ENCODE peak calls at places on chromosome 1, in six cellular contexts. K, Q, C, V, X and O are unnamed samples. For H3K4me1, the result is how much of the 10 kb centered on the place peaks cover.

GRCh38 chr1:200676829-200677228 is 7.1 kb upstream of the DDX59 start:
- DNase-seq in K (no peak), Q (no peak), C (no peak), V (no peak), X (no peak), O (no peak)

GRCh38 chr1:31423418-31423947 is 10.5 kb downstream of the SERINC2 start:
- DNase-seq in K (no peak), Q (no peak), C (no peak), V (no peak), X (peak), O (no peak)

GRCh38 chr1:23341829-23342697 is 2.0 kb downstream of the HNRNPR start:
- DNase-seq in K (no peak), Q (peak), C (no peak), V (no peak), X (no peak), O (no peak)

GRCh38 chr1:12618661-12619395 is 818 bp upstream of the DHRS3 start:
- DNase-seq in K (peak), Q (peak), C (peak), V (peak), X (no peak), O (peak)

GRCh38 chr1:195019385-195019784 is 1588.9 kb downstream of the KCNT2 start:
- DNase-seq in K (no peak), Q (no peak), C (no peak), V (peak), X (no peak), O (no peak)

GRCh38 chr1:39508857-39509305 is 17.4 kb downstream of the BMP8A start:
- DNase-seq in K (no peak), Q (peak), C (no peak), V (no peak), X (no peak), O (no peak)

GRCh38 chr1:31811605-31812004 is 4.2 kb downstream of the SPOCD1 start:
- DNase-seq in K (peak), Q (peak), C (no peak), V (no peak), X (no peak), O (peak)

GRCh38 chr1:179706339-179706941 is 36.7 kb upstream of the FAM163A start:
- DNase-seq in K (peak), Q (peak), C (peak), V (peak), X (no peak), O (peak)

GRCh38 chr1:216665381-216665780 is 57.8 kb downstream of the ESRRG start:
- DNase-seq in K (no peak), Q (no peak), C (no peak), V (no peak), X (no peak), O (no peak)

GRCh38 chr1:105005594-105006195 is 1256.0 kb downstream of the AMY1C start:
- DNase-seq in K (no peak), Q (no peak), C (no peak), V (no peak), X (no peak), O (no peak)

GRCh38 chr1:19802269-19802668 is 2.6 kb upstream of the TMCO4 start:
- DNase-seq in K (no peak), Q (no peak), C (no peak), V (no peak), X (no peak), O (no peak)

GRCh38 chr1:2212542-2213491 is 15.3 kb upstream of the SKI start:
- DNase-seq in K (peak), Q (peak), C (peak), V (peak), X (no peak), O (peak)
- H3K4me1 ChIP-seq in K (half or more), Q (half or more), C (under half), V (under half), X (under half), O (under half)

GRCh38 chr1:190663962-190664361 is 186.3 kb upstream of the BRINP3 start:
- DNase-seq in K (no peak), Q (no peak), C (no peak), V (no peak), X (no peak), O (no peak)
- TF ChIP-seq ZNF274 in K (no peak), Q (no peak), C (no peak), V (no peak), X (no peak), O (no peak)

DNA sequence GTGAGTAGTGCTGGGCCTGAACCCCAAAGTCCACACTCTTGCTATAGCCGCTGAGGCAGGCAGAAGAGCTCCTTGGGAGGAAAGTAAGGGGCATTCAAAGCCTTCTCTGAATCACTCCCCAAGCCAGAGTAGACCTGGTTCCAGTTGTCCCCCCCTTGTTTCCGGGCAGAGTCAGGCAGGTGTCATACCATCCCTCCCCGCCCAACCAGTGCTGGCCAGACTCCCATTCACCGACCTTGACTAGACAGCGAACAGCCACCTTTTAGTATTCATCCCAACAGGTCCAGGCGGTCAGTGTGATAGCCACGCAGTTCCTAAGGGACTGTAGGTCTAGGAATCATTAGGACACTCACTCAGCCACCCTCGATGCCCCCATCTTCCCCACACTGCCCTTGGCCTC is 11.8 kb downstream of the CHRNB2 start:
- DNase-seq in K (no peak), Q (no peak), C (no peak), V (no peak), X (no peak), O (no peak)
- H3K4me1 ChIP-seq in K (under half), Q (under half), C (under half), V (under half), X (under half), O (under half)

DNA sequence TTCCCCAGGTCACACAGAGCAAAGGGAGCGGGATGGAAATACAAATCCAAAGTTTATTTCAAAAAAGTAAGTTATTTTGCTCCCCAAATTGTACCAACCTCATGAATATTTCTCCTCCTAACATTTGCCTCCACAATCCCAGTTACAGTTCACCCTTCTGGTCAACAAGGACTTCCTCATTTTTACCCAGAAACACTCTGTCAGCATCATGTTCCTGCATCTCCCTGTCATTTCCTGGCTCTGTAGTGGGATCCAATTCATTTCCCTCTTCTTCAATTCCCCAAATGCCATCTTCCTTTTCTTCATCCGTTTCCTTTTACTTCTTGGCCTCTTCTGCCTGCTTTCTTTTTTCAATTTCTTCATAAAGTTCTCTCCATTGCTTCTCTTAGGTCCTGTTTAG is 32.0 kb upstream of the EPS15 start:
- DNase-seq in K (no peak), Q (no peak), C (no peak), V (no peak), X (no peak), O (no peak)
- TF ChIP-seq ZNF274 in K (no peak), Q (no peak), C (no peak), V (no peak), X (no peak), O (no peak)

GRCh38 chr1:227949341-227949921 is 1.7 kb upstream of the WNT9A start:
- DNase-seq in K (no peak), Q (no peak), C (no peak), V (no peak), X (no peak), O (no peak)

GRCh38 chr1:227948493-227949260 is 945 bp upstream of the WNT9A start:
- DNase-seq in K (no peak), Q (no peak), C (peak), V (no peak), X (no peak), O (no peak)

GRCh38 chr1:227950735-227951224 is 3.0 kb upstream of the WNT9A start:
- DNase-seq in K (no peak), Q (no peak), C (no peak), V (no peak), X (no peak), O (no peak)

GRCh38 chr1:227951624-227952373 is 4.1 kb upstream of the WNT9A start:
- DNase-seq in K (no peak), Q (no peak), C (no peak), V (no peak), X (no peak), O (no peak)

DNA sequence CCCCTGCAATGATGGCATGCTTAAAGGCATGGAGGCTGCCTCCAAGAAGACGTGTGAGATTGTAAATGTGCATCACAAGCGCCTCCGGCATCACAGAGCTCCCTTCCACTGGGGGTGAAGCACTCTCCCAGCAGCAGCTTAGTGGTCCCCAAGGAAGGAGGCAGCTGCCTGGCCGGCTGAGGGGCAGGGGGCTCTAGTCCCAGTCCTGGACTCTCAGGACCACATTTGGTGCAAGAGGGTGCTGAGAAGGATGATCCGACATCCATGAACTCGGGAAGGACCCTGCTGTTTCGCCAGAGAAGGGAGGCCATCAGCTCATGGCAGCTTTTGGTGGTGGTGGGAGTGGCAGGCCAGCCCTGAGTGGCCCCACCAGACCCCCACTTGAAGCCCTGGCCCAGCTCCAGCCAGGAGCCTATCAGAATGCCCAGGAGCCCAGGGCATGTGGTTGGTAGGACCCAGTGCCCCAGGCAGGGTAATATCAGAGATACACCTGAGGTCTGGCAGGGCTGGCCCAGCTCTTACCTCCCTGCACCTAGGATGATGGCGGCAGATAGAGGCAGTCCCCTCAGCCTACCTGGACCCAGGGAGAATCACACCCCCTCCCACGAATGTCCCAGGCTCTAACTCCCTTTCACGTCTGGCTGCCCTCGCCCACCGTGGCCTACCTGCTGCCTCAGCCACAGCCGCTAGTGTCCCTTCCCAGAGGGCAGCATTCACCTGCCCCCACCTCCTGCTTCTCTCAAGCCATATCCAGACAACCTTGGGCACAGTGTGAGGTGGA is 2.4 kb upstream of the WNT9A start:
- DNase-seq in K (no peak), Q (no peak), C (no peak), V (no peak), X (no peak), O (no peak)
- H3K4me1 ChIP-seq in K (half or more), Q (under half), C (under half), V (under half), X (under half), O (under half)

GRCh38 chr1:82366694-82367093 is 566.0 kb downstream of the ADGRL2 start:
- DNase-seq in K (no peak), Q (no peak), C (no peak), V (no peak), X (no peak), O (no peak)
- TF ChIP-seq ZNF274 in K (no peak), Q (no peak), C (no peak), V (no peak), X (no peak), O (no peak)

DNA sequence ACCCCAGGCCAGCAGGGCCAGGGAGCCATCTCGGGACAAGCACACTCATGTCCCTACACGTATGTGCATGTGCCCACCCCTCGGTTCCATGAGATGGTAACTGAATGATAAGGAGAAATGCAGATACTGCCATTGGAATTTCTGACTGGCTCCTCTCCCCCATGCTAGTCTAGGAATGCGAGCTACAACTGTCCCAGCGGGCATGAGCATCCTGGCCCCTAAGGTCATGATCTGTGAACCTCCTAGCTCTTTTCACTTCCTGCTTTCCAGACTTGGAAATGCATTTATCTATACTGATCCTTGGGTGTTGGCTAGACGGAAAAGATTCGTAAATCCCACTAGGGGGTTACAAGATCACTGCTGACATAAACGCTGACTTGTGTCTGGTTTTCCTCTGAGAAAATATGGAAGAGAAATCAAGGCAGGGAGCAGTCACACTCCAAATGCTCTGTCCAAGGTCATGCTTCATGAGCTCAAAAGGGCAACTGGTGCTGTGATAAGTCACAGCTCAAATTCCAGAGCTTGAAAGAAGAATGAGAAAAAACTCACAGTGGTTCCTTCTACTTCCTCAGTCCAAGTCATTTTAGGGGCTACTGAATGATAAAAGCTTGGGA is 49.8 kb downstream of the SLC45A1 start:
- DNase-seq in K (no peak), Q (no peak), C (no peak), V (no peak), X (no peak), O (no peak)
- H3K4me1 ChIP-seq in K (under half), Q (half or more), C (under half), V (under half), X (under half), O (under half)

GRCh38 chr1:231518485-231519035 is 9.9 kb upstream of the TSNAX start:
- DNase-seq in K (no peak), Q (no peak), C (no peak), V (no peak), X (no peak), O (no peak)

GRCh38 chr1:231519166-231519565 is 9.3 kb upstream of the TSNAX start:
- DNase-seq in K (no peak), Q (no peak), C (no peak), V (no peak), X (no peak), O (no peak)

GRCh38 chr1:231523816-231524215 is 4.7 kb upstream of the TSNAX start:
- DNase-seq in K (no peak), Q (no peak), C (no peak), V (no peak), X (no peak), O (no peak)

GRCh38 chr1:231522931-231523642 is 5.4 kb upstream of the TSNAX start:
- DNase-seq in K (no peak), Q (no peak), C (no peak), V (no peak), X (no peak), O (no peak)

GRCh38 chr1:231522038-231522437 is 6.4 kb upstream of the TSNAX start:
- DNase-seq in K (no peak), Q (peak), C (no peak), V (no peak), X (no peak), O (no peak)
- TF ChIP-seq ZNF274 in K (no peak), Q (no peak), C (no peak), V (no peak), X (no peak), O (no peak)

DNA sequence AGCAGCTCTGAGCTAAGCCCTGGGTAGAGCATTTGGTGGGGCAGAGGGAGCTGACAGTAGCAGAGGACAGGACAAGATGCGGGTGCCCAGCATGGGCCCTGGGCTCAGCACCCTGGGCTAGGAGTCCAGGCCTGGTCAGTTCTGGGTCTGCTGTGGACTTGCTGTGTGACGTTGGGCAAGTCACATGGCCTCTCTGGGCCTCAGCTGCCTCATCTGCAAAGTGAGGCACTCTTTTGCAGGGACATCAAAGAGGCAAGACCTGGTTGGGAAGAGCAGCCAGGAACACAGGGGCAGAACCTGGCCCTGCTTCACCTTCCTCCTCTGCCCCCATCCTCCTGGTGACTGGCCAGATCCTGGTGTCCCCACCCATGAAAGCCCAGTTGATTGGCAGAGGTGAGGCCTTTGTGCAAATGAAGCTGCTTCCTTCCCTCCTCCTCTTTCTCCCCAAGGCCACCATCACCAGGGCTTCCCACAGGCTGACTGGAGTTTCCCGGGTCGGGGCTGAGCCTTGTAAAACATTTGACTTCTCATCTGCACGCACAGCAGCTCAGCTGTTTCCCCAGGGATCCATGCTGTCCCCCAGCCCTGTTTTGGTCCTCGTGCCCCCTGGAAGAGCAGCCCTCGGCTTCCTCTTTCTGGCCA is 350.5 kb downstream of the MATN1 start:
- DNase-seq in K (no peak), Q (no peak), C (peak), V (no peak), X (no peak), O (no peak)
- H3K4me1 ChIP-seq in K (under half), Q (under half), C (under half), V (under half), X (under half), O (under half)

GRCh38 chr1:94093351-94093750 is 27.6 kb downstream of the ABCA4 start:
- DNase-seq in K (no peak), Q (no peak), C (no peak), V (no peak), X (no peak), O (no peak)

GRCh38 chr1:94094466-94095111 is 26.4 kb downstream of the ABCA4 start:
- DNase-seq in K (no peak), Q (no peak), C (no peak), V (no peak), X (no peak), O (no peak)

GRCh38 chr1:94095112-94095637 is 25.8 kb downstream of the ABCA4 start:
- DNase-seq in K (no peak), Q (no peak), C (no peak), V (no peak), X (no peak), O (no peak)

GRCh38 chr1:94092210-94092613 is 28.7 kb downstream of the ABCA4 start:
- DNase-seq in K (no peak), Q (no peak), C (no peak), V (no peak), X (no peak), O (no peak)

GRCh38 chr1:94093996-94094395 is 27.0 kb downstream of the ABCA4 start:
- DNase-seq in K (no peak), Q (no peak), C (no peak), V (no peak), X (no peak), O (no peak)
- TF ChIP-seq ZNF274 in K (no peak), Q (no peak), C (no peak), V (no peak), X (no peak), O (no peak)